ENCODE peak calls at places on chromosomes 2 and 18, in eight cellular contexts. One of them, this sample, is unnamed.

GRCh38 chr18:22448238-22448637 is 30.5 kb upstream of the CTAGE1 start:
- DNase-seq in GM23248: no peak
- DNase-seq in spleen: no peak
- DNase-seq in mesendoderm: no peak
- DNase-seq in PC-9: no peak
- DNase-seq in Caco-2: no peak
- DNase-seq in ovary: no peak
- DNase-seq in kidney epithelial cell: no peak
- DNase-seq in this sample: no peak

GRCh38 chr2:150620371-150620770 is 132.9 kb upstream of the RND3 start:
- DNase-seq in GM23248: no peak
- DNase-seq in PC-9: no peak
- DNase-seq in spleen: no peak
- DNase-seq in mesendoderm: no peak
- DNase-seq in Caco-2: no peak
- DNase-seq in ovary: no peak
- DNase-seq in kidney epithelial cell: no peak
- DNase-seq in this sample: no peak

GRCh38 chr2:60483400-60483799 is 70.1 kb downstream of the BCL11A start:
- DNase-seq in spleen: no peak
- DNase-seq in Caco-2: no peak
- DNase-seq in kidney epithelial cell: no peak
- DNase-seq in GM23248: peak; percentile 84
- DNase-seq in mesendoderm: no peak
- DNase-seq in PC-9: no peak
- DNase-seq in ovary: no peak
- DNase-seq in this sample: peak; percentile 25

GRCh38 chr2:37869756-37870155 is 55.3 kb upstream of the RMDN2 start:
- DNase-seq in GM23248: peak; percentile 92
- DNase-seq in Caco-2: no peak
- DNase-seq in PC-9: no peak
- DNase-seq in spleen: no peak
- DNase-seq in mesendoderm: no peak
- DNase-seq in kidney epithelial cell: peak; percentile 21
- DNase-seq in ovary: no peak
- DNase-seq in this sample: peak; percentile 33

GRCh38 chr2:234951386-234952269 is at the start of gene SH3BP4:
- DNase-seq in spleen: peak; percentile 85
- DNase-seq in ovary: peak; percentile 91
- DNase-seq in PC-9: peak; percentile 54
- DNase-seq in kidney epithelial cell: no peak
- DNase-seq in GM23248: peak; percentile 92
- DNase-seq in mesendoderm: peak; percentile 80
- DNase-seq in Caco-2: peak; percentile 78
- DNase-seq in this sample: no peak

GRCh38 chr2:69582582-69583176 is 60.9 kb downstream of the AAK1 start:
- DNase-seq in ovary: no peak
- DNase-seq in spleen: no peak
- DNase-seq in PC-9: no peak
- DNase-seq in Caco-2: no peak
- DNase-seq in kidney epithelial cell: no peak
- DNase-seq in mesendoderm: no peak
- DNase-seq in GM23248: peak; percentile 27
- DNase-seq in this sample: no peak

GRCh38 chr2:195652916-195653315 is 4.1 kb upstream of the SLC39A10 start:
- DNase-seq in Caco-2: no peak
- DNase-seq in spleen: no peak
- DNase-seq in GM23248: no peak
- DNase-seq in PC-9: no peak
- DNase-seq in ovary: no peak
- DNase-seq in mesendoderm: no peak
- DNase-seq in kidney epithelial cell: no peak
- DNase-seq in this sample: no peak

GRCh38 chr2:211157856-211158463 is 601.6 kb downstream of the CPS1 start:
- DNase-seq in mesendoderm: peak; percentile 72
- DNase-seq in ovary: peak; percentile 52
- DNase-seq in PC-9: no peak
- DNase-seq in spleen: peak; percentile 81
- DNase-seq in GM23248: peak; percentile 65
- DNase-seq in kidney epithelial cell: peak; percentile 34
- DNase-seq in Caco-2: peak; percentile 75
- DNase-seq in this sample: no peak

GRCh38 chr2:217830807-217831206 is 172.0 kb downstream of the TNS1 start:
- DNase-seq in mesendoderm: no peak
- DNase-seq in ovary: no peak
- DNase-seq in GM23248: no peak
- DNase-seq in PC-9: no peak
- DNase-seq in kidney epithelial cell: no peak
- DNase-seq in Caco-2: no peak
- DNase-seq in spleen: no peak
- DNase-seq in this sample: no peak

GRCh38 chr2:217831306-217831705 is 171.5 kb downstream of the TNS1 start:
- DNase-seq in ovary: no peak
- DNase-seq in GM23248: no peak
- DNase-seq in Caco-2: no peak
- DNase-seq in kidney epithelial cell: no peak
- DNase-seq in PC-9: no peak
- DNase-seq in spleen: no peak
- DNase-seq in mesendoderm: no peak
- DNase-seq in this sample: no peak

GRCh38 chr2:217832987-217833386 is 169.8 kb downstream of the TNS1 start:
- DNase-seq in spleen: no peak
- DNase-seq in kidney epithelial cell: no peak
- DNase-seq in PC-9: no peak
- DNase-seq in Caco-2: no peak
- DNase-seq in ovary: no peak
- DNase-seq in mesendoderm: no peak
- DNase-seq in GM23248: no peak
- DNase-seq in this sample: no peak

GRCh38 chr2:217833439-217833838 is 169.4 kb downstream of the TNS1 start:
- DNase-seq in Caco-2: no peak
- DNase-seq in GM23248: no peak
- DNase-seq in spleen: no peak
- DNase-seq in kidney epithelial cell: no peak
- DNase-seq in PC-9: no peak
- DNase-seq in ovary: no peak
- DNase-seq in mesendoderm: no peak
- DNase-seq in this sample: no peak

DNA sequence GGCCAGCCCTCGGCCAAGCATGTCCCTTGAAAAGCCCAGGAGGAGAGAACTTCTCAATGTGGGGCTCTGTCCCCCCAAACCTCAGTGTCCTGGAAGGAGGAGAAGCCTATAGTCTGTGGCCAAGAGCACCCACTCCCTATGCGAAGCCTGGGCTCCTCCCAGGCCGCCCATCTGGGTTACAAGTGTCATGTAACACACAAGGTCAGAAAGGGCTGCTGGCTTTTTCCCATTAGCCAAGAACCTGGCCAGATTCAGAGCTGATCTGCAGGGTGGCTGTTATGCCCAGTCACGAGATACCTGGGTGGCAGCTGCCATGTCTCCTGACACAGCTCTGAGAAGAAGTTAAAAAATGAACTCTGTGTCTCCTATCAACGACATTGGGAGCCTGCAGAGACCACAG is 170.7 kb downstream of the TNS1 start:
- DNase-seq in Caco-2: no peak
- DNase-seq in kidney epithelial cell: no peak
- DNase-seq in spleen: no peak
- DNase-seq in PC-9: no peak
- DNase-seq in ovary: no peak
- DNase-seq in GM23248: no peak
- DNase-seq in mesendoderm: no peak
- DNase-seq in this sample: no peak
- H3K36me3 ChIP-seq in Caco-2: no peaks in the 10 kb centered on the region
- H3K36me3 ChIP-seq in kidney epithelial cell: peaks cover 9% of the 10 kb centered on the region
- H3K36me3 ChIP-seq in spleen: peaks cover 43% of the 10 kb centered on the region
- H3K36me3 ChIP-seq in PC-9: no peaks in the 10 kb centered on the region
- H3K36me3 ChIP-seq in ovary: no peaks in the 10 kb centered on the region
- H3K36me3 ChIP-seq in GM23248: peaks cover 39% of the 10 kb centered on the region
- H3K36me3 ChIP-seq in mesendoderm: no peaks in the 10 kb centered on the region
- H3K36me3 ChIP-seq in this sample: peaks cover 49% of the 10 kb centered on the region

GRCh38 chr2:39515273-39515896 is 78.3 kb upstream of the MAP4K3 start:
- DNase-seq in kidney epithelial cell: no peak
- DNase-seq in mesendoderm: no peak
- DNase-seq in spleen: no peak
- DNase-seq in ovary: no peak
- DNase-seq in GM23248: no peak
- DNase-seq in Caco-2: no peak
- DNase-seq in PC-9: no peak
- DNase-seq in this sample: no peak

GRCh38 chr2:39515897-39516346 is 78.8 kb upstream of the MAP4K3 start:
- DNase-seq in GM23248: no peak
- DNase-seq in Caco-2: no peak
- DNase-seq in kidney epithelial cell: no peak
- DNase-seq in spleen: no peak
- DNase-seq in PC-9: no peak
- DNase-seq in mesendoderm: no peak
- DNase-seq in ovary: no peak
- DNase-seq in this sample: no peak

GRCh38 chr2:39517102-39517436 is 80.0 kb upstream of the MAP4K3 start:
- DNase-seq in ovary: no peak
- DNase-seq in Caco-2: no peak
- DNase-seq in PC-9: no peak
- DNase-seq in kidney epithelial cell: no peak
- DNase-seq in spleen: no peak
- DNase-seq in GM23248: no peak
- DNase-seq in mesendoderm: no peak
- DNase-seq in this sample: no peak

GRCh38 chr2:39517622-39518021 is 80.5 kb upstream of the MAP4K3 start:
- DNase-seq in spleen: no peak
- DNase-seq in PC-9: no peak
- DNase-seq in mesendoderm: no peak
- DNase-seq in kidney epithelial cell: no peak
- DNase-seq in Caco-2: no peak
- DNase-seq in ovary: no peak
- DNase-seq in GM23248: no peak
- DNase-seq in this sample: no peak

DNA sequence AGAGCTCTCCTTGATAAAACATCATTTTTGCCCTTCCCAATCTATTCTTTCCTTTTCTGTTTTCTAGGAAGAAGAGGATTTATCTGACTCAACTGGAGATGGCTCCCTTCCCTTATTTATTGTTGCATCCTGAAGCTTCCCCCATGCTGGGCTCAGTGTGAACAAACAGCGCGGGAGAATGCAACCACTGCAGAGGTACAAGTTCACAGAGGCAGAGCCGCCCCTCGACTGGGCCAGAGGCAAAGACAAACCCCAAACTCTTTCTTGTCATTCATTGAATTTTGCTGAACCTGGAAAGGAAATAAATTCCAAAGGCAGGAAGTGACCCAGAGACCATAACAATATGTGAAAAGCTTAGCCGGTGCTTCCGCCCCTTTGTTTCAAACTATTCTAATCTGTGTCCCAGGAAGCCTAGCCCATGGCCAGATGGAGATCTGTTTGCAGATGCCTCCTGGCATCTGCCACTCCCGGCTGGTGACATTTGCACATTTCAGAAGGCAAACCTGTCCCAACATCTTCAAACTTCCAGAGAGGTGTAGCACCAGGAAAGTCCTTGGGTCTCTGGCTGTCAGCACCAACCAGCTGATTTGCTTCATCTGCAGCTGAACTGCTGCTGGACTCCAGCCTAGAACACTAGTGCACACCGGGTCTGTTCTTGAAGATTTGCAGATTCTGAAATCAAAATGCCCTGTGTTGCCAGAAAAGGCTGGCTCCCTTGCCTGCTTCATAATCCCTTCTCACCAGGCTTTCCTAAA is 79.4 kb upstream of the MAP4K3 start:
- DNase-seq in Caco-2: no peak
- DNase-seq in GM23248: peak; percentile 49
- DNase-seq in kidney epithelial cell: no peak
- DNase-seq in PC-9: no peak
- DNase-seq in spleen: no peak
- DNase-seq in mesendoderm: peak; percentile 87
- DNase-seq in ovary: peak; percentile 62
- DNase-seq in this sample: no peak
- H3K4me3 ChIP-seq in Caco-2: no peak overlapping the region
- H3K4me3 ChIP-seq in GM23248: no peak overlapping the region
- H3K4me3 ChIP-seq in kidney epithelial cell: no peak overlapping the region
- H3K4me3 ChIP-seq in PC-9: no peak overlapping the region
- H3K4me3 ChIP-seq in spleen: no peak overlapping the region
- H3K4me3 ChIP-seq in mesendoderm: no peak overlapping the region
- H3K4me3 ChIP-seq in ovary: no peak overlapping the region
- H3K4me3 ChIP-seq in this sample: no peak overlapping the region

GRCh38 chr2:174325932-174326879 is 8.5 kb upstream of the SP9 start:
- DNase-seq in GM23248: peak; percentile 47
- DNase-seq in PC-9: no peak
- DNase-seq in spleen: peak; percentile 85
- DNase-seq in kidney epithelial cell: no peak
- DNase-seq in ovary: peak; percentile 41
- DNase-seq in Caco-2: peak; percentile 50
- DNase-seq in mesendoderm: peak; percentile 74
- DNase-seq in this sample: no peak

GRCh38 chr2:174327958-174328308 is 6.8 kb upstream of the SP9 start:
- DNase-seq in spleen: no peak
- DNase-seq in PC-9: no peak
- DNase-seq in mesendoderm: peak; percentile 57
- DNase-seq in kidney epithelial cell: no peak
- DNase-seq in GM23248: peak; percentile 27
- DNase-seq in ovary: no peak
- DNase-seq in Caco-2: no peak
- DNase-seq in this sample: no peak

GRCh38 chr2:174327559-174327897 is 7.2 kb upstream of the SP9 start:
- DNase-seq in PC-9: no peak
- DNase-seq in spleen: no peak
- DNase-seq in Caco-2: no peak
- DNase-seq in mesendoderm: no peak
- DNase-seq in GM23248: no peak
- DNase-seq in ovary: no peak
- DNase-seq in kidney epithelial cell: no peak
- DNase-seq in this sample: no peak

GRCh38 chr2:174328309-174329156 is 6.2 kb upstream of the SP9 start:
- DNase-seq in ovary: no peak
- DNase-seq in spleen: no peak
- DNase-seq in GM23248: peak; percentile 55
- DNase-seq in Caco-2: no peak
- DNase-seq in mesendoderm: peak; percentile 60
- DNase-seq in kidney epithelial cell: no peak
- DNase-seq in PC-9: no peak
- DNase-seq in this sample: no peak

DNA sequence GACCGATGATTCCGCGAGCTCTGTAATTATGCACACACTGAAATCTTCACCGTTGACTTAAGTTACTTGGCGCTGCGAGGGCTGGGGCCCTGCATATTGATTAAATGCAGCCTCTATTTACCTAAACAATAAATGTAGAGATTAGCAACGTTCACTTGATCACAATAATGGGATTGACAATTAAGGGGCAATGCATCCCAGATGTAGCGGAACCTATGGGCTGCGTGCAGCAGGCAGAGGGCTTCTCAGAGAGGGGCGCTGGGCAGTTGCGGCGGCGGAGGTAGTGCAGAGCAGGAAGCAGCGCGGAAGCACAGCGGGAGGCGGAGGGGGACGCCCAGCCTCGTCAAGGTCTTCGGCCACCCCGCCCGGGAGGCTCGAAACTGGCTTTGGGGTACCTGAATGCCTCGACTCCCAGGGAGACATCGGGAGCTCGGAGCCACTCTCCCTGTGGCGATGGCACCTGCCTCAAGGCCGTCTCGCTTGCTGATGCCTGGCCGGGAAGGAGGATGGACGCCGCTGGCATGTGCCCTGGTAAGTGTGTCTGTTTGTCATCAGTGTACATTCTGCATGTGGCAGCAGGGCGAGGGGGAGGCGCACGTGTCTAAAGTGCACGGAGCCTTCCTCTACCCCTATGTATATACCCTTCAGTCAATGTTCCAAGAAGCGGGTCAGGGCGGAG is 7.7 kb upstream of the SP9 start:
- DNase-seq in spleen: peak; percentile 85
- DNase-seq in kidney epithelial cell: no peak
- DNase-seq in PC-9: no peak
- DNase-seq in GM23248: no peak
- DNase-seq in mesendoderm: peak; percentile 26
- DNase-seq in Caco-2: no peak
- DNase-seq in ovary: no peak
- DNase-seq in this sample: no peak
- H3K27me3 ChIP-seq in spleen: peaks cover 71% of the 10 kb centered on the region
- H3K27me3 ChIP-seq in kidney epithelial cell: peaks cover 58% of the 10 kb centered on the region
- H3K27me3 ChIP-seq in PC-9: peaks cover 38% of the 10 kb centered on the region
- H3K27me3 ChIP-seq in GM23248: peaks cover 35% of the 10 kb centered on the region
- H3K27me3 ChIP-seq in mesendoderm: peaks cover 41% of the 10 kb centered on the region
- H3K27me3 ChIP-seq in Caco-2: no peaks in the 10 kb centered on the region
- H3K27me3 ChIP-seq in ovary: no peaks in the 10 kb centered on the region
- H3K27me3 ChIP-seq in this sample: peaks cover 43% of the 10 kb centered on the region

GRCh38 chr18:79943608-79944125 is 7.8 kb downstream of the SLC66A2 start:
- DNase-seq in mesendoderm: no peak
- DNase-seq in Caco-2: no peak
- DNase-seq in GM23248: no peak
- DNase-seq in PC-9: no peak
- DNase-seq in spleen: peak; percentile 67
- DNase-seq in kidney epithelial cell: no peak
- DNase-seq in ovary: no peak
- DNase-seq in this sample: no peak
- H3K36me3 ChIP-seq in mesendoderm: no peaks in the 10 kb centered on the region
- H3K36me3 ChIP-seq in Caco-2: no peaks in the 10 kb centered on the region
- H3K36me3 ChIP-seq in GM23248: peaks cover 4% of the 10 kb centered on the region
- H3K36me3 ChIP-seq in PC-9: no peaks in the 10 kb centered on the region
- H3K36me3 ChIP-seq in spleen: peaks cover 41% of the 10 kb centered on the region
- H3K36me3 ChIP-seq in kidney epithelial cell: no peaks in the 10 kb centered on the region
- H3K36me3 ChIP-seq in ovary: no peaks in the 10 kb centered on the region
- H3K36me3 ChIP-seq in this sample: peaks cover 17% of the 10 kb centered on the region